ENCODE peak calls at places on chromosomes 12 and 14, in ten cellular contexts. A is breast epithelium, R is Peyer's patch, M is sigmoid colon, L is heart right ventricle, N is aorta, H is GM12865, D is NCI-H774, Y is mammary epithelial cell, Z is CD14-positive monocyte. G is an unnamed sample.

GRCh38 chr14:103071544-103072251 is 12.3 kb upstream of the LBHD2 start:
- DNase-seq in A (no peak), R (peak; percentile 54), M (peak; percentile 57), L (no peak), N (peak; percentile 41), H (no peak), D (no peak), Y (no peak), Z (no peak), G (no peak)

GRCh38 chr12:80702889-80703605 is 4.4 kb upstream of the MYF6 start:
- DNase-seq in A (no peak), R (no peak), M (no peak), L (peak; percentile 10), N (no peak), H (peak; percentile 71), D (no peak), Y (peak; percentile 78), Z (no peak), G (peak; percentile 19)

GRCh38 chr14:89504602-89505320 is 87.7 kb upstream of the FOXN3 start:
- DNase-seq in A (no peak), R (no peak), M (no peak), L (peak; percentile 17), N (peak; percentile 58), H (peak; percentile 69), D (no peak), Y (peak; percentile 63), Z (peak; percentile 79), G (no peak)

GRCh38 chr14:55122441-55122986 is 6.5 kb upstream of the LGALS3 start:
- DNase-seq in A (peak; percentile 50), R (peak; percentile 87), M (no peak), L (peak; percentile 78), N (no peak), H (no peak), D (no peak), Y (no peak), Z (no peak), G (peak; percentile 67)

GRCh38 chr12:132506730-132507538 is 17.0 kb downstream of the FBRSL1 start:
- DNase-seq in A (peak; percentile 49), R (no peak), M (peak; percentile 88), L (peak; percentile 91), N (peak; percentile 85), H (no peak), D (no peak), Y (no peak), Z (no peak), G (peak; percentile 92)

GRCh38 chr14:96309907-96310330 is 53.2 kb downstream of the ATG2B start:
- DNase-seq in A (no peak), R (no peak), M (no peak), L (no peak), N (no peak), H (no peak), D (no peak), Y (no peak), Z (no peak), G (no peak)

GRCh38 chr12:38919191-38919590 is 13.8 kb upstream of the CPNE8 start:
- DNase-seq in A (no peak), R (no peak), M (no peak), L (no peak), N (no peak), H (no peak), D (no peak), Y (peak; percentile 26), Z (no peak), G (no peak)

GRCh38 chr12:10033783-10034381 is 3.4 kb downstream of the CLEC9A start:
- DNase-seq in A (no peak), R (no peak), M (no peak), L (no peak), N (no peak), H (no peak), D (no peak), Y (peak; percentile 16), Z (no peak), G (no peak)

GRCh38 chr12:131108171-131108955 is 154.7 kb downstream of the ADGRD1 start:
- DNase-seq in A (no peak), R (peak; percentile 15), M (peak; percentile 42), L (no peak), N (peak; percentile 25), H (no peak), D (no peak), Y (no peak), Z (peak; percentile 30), G (no peak)

GRCh38 chr14:78754059-78754458 is 583.9 kb downstream of the NRXN3 start:
- DNase-seq in A (no peak), R (no peak), M (no peak), L (no peak), N (no peak), H (peak; percentile 69), D (no peak), Y (no peak), Z (no peak), G (no peak)

GRCh38 chr12:42135264-42135814 is 9.3 kb downstream of the GXYLT1 start:
- DNase-seq in A (no peak), R (no peak), M (no peak), L (no peak), N (no peak), H (no peak), D (no peak), Y (peak; percentile 71), Z (no peak), G (no peak)

GRCh38 chr12:79934309-79935020 is 432 bp downstream of the PPP1R12A start:
- DNase-seq in A (peak; percentile 66), R (no peak), M (peak; percentile 85), L (peak; percentile 58), N (peak; percentile 79), H (no peak), D (peak; percentile 39), Y (no peak), Z (no peak), G (no peak)

GRCh38 chr14:74437654-74438053 is 11.6 kb upstream of the SYNDIG1L start:
- DNase-seq in A (no peak), R (no peak), M (no peak), L (no peak), N (no peak), H (no peak), D (no peak), Y (no peak), Z (no peak), G (no peak)

GRCh38 chr12:123949118-123949774 is 23.4 kb downstream of the CCDC92 start:
- DNase-seq in A (no peak), R (peak; percentile 70), M (no peak), L (no peak), N (no peak), H (no peak), D (no peak), Y (no peak), Z (no peak), G (no peak)

GRCh38 chr12:32944195-32944594 is 47.6 kb upstream of the PKP2 start:
- DNase-seq in A (no peak), R (no peak), M (no peak), L (no peak), N (no peak), H (no peak), D (no peak), Y (peak; percentile 72), Z (no peak), G (no peak)

GRCh38 chr12:92070054-92070863 is 75.4 kb downstream of the BTG1 start:
- DNase-seq in A (no peak), R (peak; percentile 59), M (peak; percentile 75), L (no peak), N (no peak), H (no peak), D (no peak), Y (no peak), Z (no peak), G (no peak)